ENCODE peak calls at places on chromosome 20, in ten cellular contexts. F, M, G, H, W, X, R, B, C and Q are unnamed samples.

GRCh38 chr20:37417146-37417856 is 71.4 kb downstream of the SRC start:
- DNase-seq in M (no peak), H (no peak), C (peak; percentile 25), X (no peak), R (no peak), W (no peak), G (no peak), B (no peak), F (no peak), Q (no peak)

GRCh38 chr20:25039697-25040437 is 18.1 kb downstream of the ACSS1 start:
- DNase-seq in F (peak; percentile 75), R (no peak), B (no peak), C (peak; percentile 97), W (peak; percentile 59), M (peak; percentile 88), G (no peak), H (no peak), X (no peak), Q (no peak)

GRCh38 chr20:58841539-58842264 is 9.0 kb downstream of the GNAS-AS1 start:
- DNase-seq in W (no peak), M (no peak), G (no peak), B (no peak), H (no peak), X (no peak), F (no peak), R (no peak), C (no peak), Q (no peak)

GRCh38 chr20:44772636-44773035 is 27.0 kb downstream of the KCNK15 start:
- DNase-seq in B (no peak), H (no peak), R (no peak), C (no peak), M (no peak), W (no peak), F (no peak), X (no peak), G (no peak), Q (no peak)

GRCh38 chr20:1164871-1165270 is 19.9 kb downstream of the TMEM74B start:
- DNase-seq in X (no peak), W (no peak), H (no peak), R (no peak), B (no peak), C (no peak), G (no peak), M (no peak), F (no peak), Q (no peak)

GRCh38 chr20:17613328-17614175 is 43.7 kb downstream of the DSTN start:
- DNase-seq in W (no peak), G (no peak), M (no peak), X (no peak), C (no peak), R (no peak), B (no peak), F (no peak), H (no peak), Q (no peak)

GRCh38 chr20:47691632-47692031 is 93.6 kb downstream of the SULF2 start:
- DNase-seq in H (peak; percentile 17), B (no peak), X (no peak), W (no peak), F (no peak), G (no peak), M (no peak), R (no peak), C (peak; percentile 45), Q (no peak)

GRCh38 chr20:49750611-49751396 is 37.1 kb upstream of the B4GALT5 start:
- DNase-seq in M (no peak), X (peak; percentile 46), G (no peak), F (peak; percentile 31), W (no peak), B (no peak), C (no peak), H (no peak), R (no peak), Q (no peak)

GRCh38 chr20:10922521-10922920 is 248.7 kb upstream of the JAG1 start:
- DNase-seq in H (no peak), X (no peak), G (no peak), M (no peak), C (no peak), F (no peak), W (no peak), R (no peak), B (no peak), Q (no peak)

GRCh38 chr20:29741894-29742698 is 1515.4 kb upstream of the DEFB115 start:
- DNase-seq in F (no peak), M (no peak), X (no peak), H (no peak), R (no peak), G (no peak), C (no peak), B (no peak), W (no peak), Q (no peak)

GRCh38 chr20:63698739-63699465 is 2.5 kb downstream of the TNFRSF6B start:
- DNase-seq in X (no peak), F (peak; percentile 93), C (peak; percentile 82), B (peak; percentile 26), R (peak; percentile 40), W (peak; percentile 33), H (no peak), M (no peak), G (peak; percentile 4), Q (no peak)

GRCh38 chr20:46767127-46767761 is 57.8 kb downstream of the SLC2A10 start:
- DNase-seq in R (no peak), C (peak; percentile 47), B (no peak), F (peak; percentile 50), M (no peak), W (no peak), G (peak; percentile 53), H (peak; percentile 42), X (peak; percentile 40), Q (no peak)

GRCh38 chr20:56391596-56392281 is at the start of gene AURKA:
- DNase-seq in R (no peak), G (no peak), X (no peak), W (no peak), B (no peak), H (no peak), F (no peak), M (no peak), C (peak; percentile 8), Q (no peak)

GRCh38 chr20:31517373-31517772 is 3.1 kb downstream of the HM13 start:
- DNase-seq in R (no peak), B (no peak), G (peak; percentile 55), W (peak; percentile 39), F (peak; percentile 73), H (no peak), M (peak; percentile 25), X (no peak), C (peak; percentile 69), Q (no peak)

GRCh38 chr20:1479831-1480595 is 11.2 kb downstream of the SIRPB2 start:
- DNase-seq in B (no peak), X (no peak), H (no peak), W (no peak), G (no peak), F (no peak), R (no peak), C (no peak), M (no peak), Q (no peak)

GRCh38 chr20:9185511-9185910 is 116.6 kb downstream of the PLCB4 start:
- DNase-seq in C (no peak), B (no peak), X (no peak), R (no peak), W (no peak), M (no peak), G (no peak), H (no peak), F (peak; percentile 24), Q (no peak)

GRCh38 chr20:10792291-10792690 is 118.5 kb upstream of the JAG1 start:
- DNase-seq in G (no peak), H (no peak), F (no peak), W (no peak), X (no peak), C (no peak), B (no peak), R (no peak), M (no peak), Q (no peak)

GRCh38 chr20:9615118-9615517 is 100.7 kb downstream of the LAMP5 start:
- DNase-seq in B (no peak), G (no peak), R (no peak), X (no peak), M (no peak), C (no peak), W (no peak), H (no peak), F (no peak), Q (no peak)

GRCh38 chr20:63310265-63310971 is 17.4 kb downstream of the COL20A1 start:
- DNase-seq in F (no peak), X (no peak), G (no peak), W (no peak), R (no peak), H (no peak), C (no peak), B (no peak), M (peak; percentile 13), Q (no peak)

GRCh38 chr20:17809714-17810631 is 110.2 kb downstream of the BANF2 start:
- DNase-seq in B (no peak), C (peak; percentile 31), H (no peak), W (no peak), R (no peak), X (no peak), F (no peak), M (no peak), G (no peak), Q (no peak)

GRCh38 chr20:53735536-53736050 is 142.0 kb upstream of the ZNF217 start:
- DNase-seq in X (no peak), M (no peak), R (no peak), B (no peak), F (peak; percentile 82), W (peak; percentile 90), G (no peak), C (peak; percentile 85), H (no peak), Q (no peak)

GRCh38 chr20:9112541-9113515 is 43.9 kb downstream of the PLCB4 start:
- DNase-seq in W (peak; percentile 74), R (no peak), H (no peak), X (no peak), G (no peak), B (no peak), C (peak; percentile 70), M (no peak), F (peak; percentile 75), Q (no peak)

GRCh38 chr20:49319204-49319809 is 41.5 kb upstream of the ZNFX1 start:
- DNase-seq in X (no peak), C (no peak), M (no peak), F (no peak), H (no peak), B (no peak), W (no peak), G (no peak), R (no peak), Q (no peak)

GRCh38 chr20:32780749-32781402 is 18.7 kb downstream of the DNMT3B start:
- DNase-seq in W (no peak), X (no peak), B (no peak), G (peak; percentile 22), R (no peak), M (no peak), F (no peak), C (no peak), H (peak; percentile 72), Q (no peak)

GRCh38 chr20:1469925-1470571 is 3.4 kb upstream of the NSFL1C start:
- DNase-seq in X (peak; percentile 12), C (peak; percentile 99), B (no peak), H (peak; percentile 53), G (peak; percentile 75), F (peak; percentile 87), R (no peak), W (peak; percentile 99), M (peak; percentile 69), Q (no peak)

GRCh38 chr20:61724376-61724775 is 341.3 kb downstream of the TAF4 start:
- DNase-seq in C (no peak), W (no peak), R (no peak), F (no peak), X (no peak), M (no peak), H (no peak), B (no peak), G (peak; percentile 49), Q (no peak)

GRCh38 chr20:50192364-50193168 is 1.9 kb downstream of the CEBPB start:
- DNase-seq in X (peak; percentile 77), H (no peak), W (peak; percentile 44), F (peak; percentile 81), C (peak; percentile 95), B (peak; percentile 75), G (peak; percentile 61), R (peak; percentile 84), M (peak; percentile 85), Q (peak; percentile 78)

GRCh38 chr20:15359056-15359455 is 1021.6 kb upstream of the FLRT3 start:
- DNase-seq in C (no peak), B (no peak), F (peak; percentile 18), R (no peak), H (no peak), X (no peak), G (no peak), W (no peak), M (no peak), Q (no peak)